ENCODE peak calls at places on chromosome 13, in five cellular contexts. I is thyroid gland, B is heart left ventricle, N is Peyer's patch, Z is tibial nerve. A is an unnamed sample. For H3K36me3, the result is how much of the 10 kb centered on the place peaks cover.

GRCh38 chr13:80101040-80101439 is 239.9 kb downstream of the SPRY2 start:
- DNase-seq in I (no peak), B (no peak), N (no peak), Z (no peak), A (no peak)

GRCh38 chr13:46348976-46349375 is 38.1 kb downstream of the RUBCNL start:
- DNase-seq in I (no peak), B (no peak), N (no peak), Z (no peak), A (no peak)

GRCh38 chr13:42337808-42338600 is 66.1 kb downstream of the AKAP11 start:
- DNase-seq in I (no peak), B (no peak), N (no peak), Z (no peak), A (no peak)

GRCh38 chr13:85806553-85807175 is 7.4 kb upstream of the SLITRK6 start:
- DNase-seq in I (no peak), B (no peak), N (no peak), Z (no peak), A (no peak)

GRCh38 chr13:59367467-59367866 is 796.3 kb downstream of the DIAPH3 start:
- DNase-seq in I (no peak), B (no peak), N (no peak), Z (no peak), A (no peak)

GRCh38 chr13:66984241-66984640 is 245.9 kb downstream of the PCDH9 start:
- DNase-seq in I (no peak), B (no peak), N (no peak), Z (no peak), A (no peak)

GRCh38 chr13:33108620-33109019 is 92.4 kb downstream of the KL start:
- DNase-seq in I (no peak), B (no peak), N (no peak), Z (no peak), A (no peak)

GRCh38 chr13:28492527-28493367 is 2.2 kb downstream of the FLT1 start:
- DNase-seq in I (no peak), B (no peak), N (no peak), Z (no peak), A (no peak)

GRCh38 chr13:110525328-110526319 is 35.9 kb downstream of the RAB20 start:
- DNase-seq in I (peak), B (no peak), N (peak), Z (no peak), A (peak)

GRCh38 chr13:113437408-113438010 is 15.8 kb downstream of the ADPRHL1 start:
- DNase-seq in I (no peak), B (no peak), N (no peak), Z (no peak), A (no peak)

GRCh38 chr13:107271226-107271625 is 703.3 kb upstream of the ARGLU1 start:
- DNase-seq in I (no peak), B (no peak), N (no peak), Z (no peak), A (no peak)

GRCh38 chr13:40351537-40352384 is 314.7 kb downstream of the FOXO1 start:
- DNase-seq in I (no peak), B (no peak), N (no peak), Z (no peak), A (no peak)

GRCh38 chr13:46341112-46341711 is 45.8 kb downstream of the RUBCNL start:
- DNase-seq in I (no peak), B (no peak), N (no peak), Z (no peak), A (no peak)

GRCh38 chr13:61406275-61406674 is 9.4 kb downstream of the PCDH20 start:
- DNase-seq in I (no peak), B (no peak), N (no peak), Z (no peak), A (no peak)

GRCh38 chr13:110275931-110276552 is 30.9 kb downstream of the COL4A1 start:
- DNase-seq in I (no peak), B (no peak), N (peak), Z (peak), A (peak)

GRCh38 chr13:76751278-76751677 is 134.9 kb downstream of the KCTD12 start:
- DNase-seq in I (no peak), B (no peak), N (no peak), Z (no peak), A (no peak)

GRCh38 chr13:76741624-76742023 is 144.6 kb downstream of the KCTD12 start:
- DNase-seq in I (no peak), B (no peak), N (no peak), Z (no peak), A (no peak)

GRCh38 chr13:76745246-76746200 is 140.7 kb downstream of the KCTD12 start:
- DNase-seq in I (no peak), B (no peak), N (no peak), Z (no peak), A (no peak)
- H3K4me3 ChIP-seq in I (no peak), B (no peak), N (no peak), Z (no peak), A (no peak)

DNA sequence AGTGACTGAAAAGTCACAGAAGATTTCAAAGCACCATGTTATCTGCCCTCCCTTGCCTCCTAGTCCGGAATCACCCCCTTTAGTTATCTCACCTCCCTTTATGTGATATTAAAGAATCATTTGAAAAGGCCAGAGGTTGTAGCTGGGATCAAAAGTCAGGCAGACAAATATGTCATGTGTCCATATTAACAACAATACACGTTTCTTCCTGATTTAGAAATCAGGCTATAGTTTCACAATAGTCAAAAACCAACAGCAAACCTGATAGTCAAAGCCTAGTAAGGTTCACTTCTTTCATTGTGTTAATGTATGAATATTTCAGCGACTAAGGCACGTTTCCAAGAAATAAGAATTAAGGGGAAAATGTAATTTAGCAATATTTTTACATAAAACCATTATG is 326.7 kb downstream of the ITGBL1 start:
- DNase-seq in I (no peak), B (no peak), N (no peak), Z (no peak), A (no peak)
- H3K36me3 ChIP-seq in I (under half), B (under half), N (under half), Z (under half), A (under half)

GRCh38 chr13:30346159-30346788 is 38.9 kb upstream of the KATNAL1 start:
- DNase-seq in I (peak), B (no peak), N (peak), Z (no peak), A (no peak)
- TF ChIP-seq POLR2A in I (no peak), B (no peak), N (no peak), Z (no peak), A (no peak)

DNA sequence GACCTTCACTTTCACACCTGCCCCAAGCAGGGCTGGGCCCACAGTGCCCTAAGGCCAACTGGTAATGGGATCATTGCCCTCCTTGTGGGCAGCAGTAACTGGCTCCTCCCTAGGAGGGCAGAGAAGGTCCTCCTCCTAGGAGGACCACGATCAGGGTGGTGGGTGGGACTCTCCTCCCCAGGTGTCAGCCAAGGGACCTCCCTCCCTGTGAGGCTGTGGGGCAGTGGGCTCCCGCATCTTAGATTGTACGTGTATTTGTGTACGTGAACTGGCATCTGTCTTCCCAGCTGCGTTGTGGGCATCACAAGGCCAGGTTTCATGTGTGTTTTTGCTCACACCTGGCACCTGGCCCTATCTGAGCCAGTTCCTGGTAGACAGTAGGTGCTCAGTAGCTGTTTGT is 111.8 kb downstream of the SOX1 start:
- DNase-seq in I (no peak), B (peak), N (no peak), Z (no peak), A (no peak)
- H3K4me3 ChIP-seq in I (no peak), B (no peak), N (no peak), Z (no peak), A (no peak)

GRCh38 chr13:101714195-101714594 is 261.7 kb downstream of the ITGBL1 start:
- DNase-seq in I (no peak), B (no peak), N (no peak), Z (no peak), A (no peak)
- H3K36me3 ChIP-seq in I (under half), B (under half), N (under half), Z (under half), A (under half)

GRCh38 chr13:23865065-23865464 is 24.1 kb downstream of the MIPEP start:
- DNase-seq in I (no peak), B (no peak), N (no peak), Z (no peak), A (no peak)

GRCh38 chr13:23865898-23866297 is 23.3 kb downstream of the MIPEP start:
- DNase-seq in I (no peak), B (no peak), N (no peak), Z (no peak), A (no peak)

GRCh38 chr13:23868521-23868920 is 20.7 kb downstream of the MIPEP start:
- DNase-seq in I (no peak), B (no peak), N (no peak), Z (no peak), A (no peak)

GRCh38 chr13:23867027-23867491 is 22.1 kb downstream of the MIPEP start:
- DNase-seq in I (peak), B (no peak), N (no peak), Z (no peak), A (no peak)

GRCh38 chr13:23866420-23867026 is 22.7 kb downstream of the MIPEP start:
- DNase-seq in I (no peak), B (no peak), N (no peak), Z (no peak), A (no peak)
- TF ChIP-seq POLR2A in I (no peak), B (no peak), N (no peak), Z (no peak), A (no peak)

DNA sequence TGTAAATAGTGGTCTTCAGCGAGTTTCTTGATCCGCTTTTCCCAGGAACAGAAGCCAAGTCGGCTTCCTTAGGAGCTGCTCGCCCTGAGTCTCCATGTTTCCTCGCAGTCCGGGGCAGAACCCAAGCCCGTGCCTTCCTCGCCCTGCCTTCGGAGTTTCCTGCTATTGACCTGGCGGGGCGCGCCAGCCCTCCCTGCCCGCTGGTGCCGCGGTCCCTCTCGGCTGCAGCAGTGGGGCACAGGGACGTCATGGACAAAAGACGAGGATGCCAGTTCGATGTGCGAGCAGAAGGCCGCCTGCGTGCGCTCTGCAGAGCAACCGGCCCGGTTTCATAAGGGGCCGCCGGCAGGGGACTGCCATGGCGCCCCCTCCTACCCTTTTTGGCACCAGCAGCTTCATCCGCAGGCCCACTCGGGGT is 156.6 kb downstream of the TM9SF2 start:
- DNase-seq in I (peak), B (no peak), N (peak), Z (no peak), A (no peak)
- H3K4me3 ChIP-seq in I (peak), B (peak), N (peak), Z (peak), A (peak)

GRCh38 chr13:98374750-98375149 is 197.7 kb upstream of the RNF113B start:
- DNase-seq in I (no peak), B (no peak), N (no peak), Z (no peak), A (no peak)
- H3K36me3 ChIP-seq in I (under half), B (under half), N (under half), Z (under half), A (under half)

DNA sequence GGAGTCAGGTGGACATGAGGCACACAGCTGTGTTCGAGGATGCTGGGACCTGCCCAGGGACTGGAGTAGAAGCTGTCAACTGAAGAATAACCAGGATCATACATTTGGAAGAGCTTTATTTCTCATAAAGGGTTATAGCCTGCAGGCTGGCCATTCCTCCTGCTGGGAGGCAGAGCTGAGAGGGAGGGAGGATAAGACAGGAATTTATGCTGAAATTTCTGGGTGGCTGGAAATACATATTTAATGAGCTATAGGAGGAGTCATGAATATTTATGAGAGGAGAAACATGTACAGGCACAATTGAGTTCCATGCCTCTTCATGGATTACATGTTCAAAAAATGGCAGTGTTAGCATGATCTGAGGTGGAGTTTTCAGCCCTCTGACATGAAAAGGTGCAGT is 151.9 kb downstream of the SHISA2 start:
- DNase-seq in I (no peak), B (no peak), N (no peak), Z (no peak), A (no peak)
- TF ChIP-seq POLR2A in I (no peak), B (no peak), N (no peak), Z (no peak), A (no peak)